ENCODE peak calls at places on chromosomes 11 and 22, in six cellular contexts. U is IMR-90, V is H9, L is H1, M is mesenchymal stem cell, Y is trophoblast cell. T is an unnamed sample.
A peak's percentile ranks its signal among the peaks of the same experiment; 100 is the strongest.

GRCh38 chr11:64000026-64000739 is 13.9 kb downstream of the OTUB1 start:
- DNase-seq in M (peak; percentile 67), V (peak; percentile 78), Y (peak; percentile 58), U (peak; percentile 59), L (peak; percentile 91), T (peak; percentile 77)

GRCh38 chr22:50626856-50627451 is 998 bp downstream of the ARSA start:
- DNase-seq in U (no peak), M (no peak), L (no peak), Y (no peak), V (peak; percentile 22), T (no peak)

GRCh38 chr11:35842958-35843357 is 100.9 kb upstream of the LDLRAD3 start:
- DNase-seq in U (no peak), M (no peak), V (no peak), L (no peak), Y (no peak), T (no peak)

GRCh38 chr11:11081786-11082185 is 223.9 kb upstream of the ZBED5 start:
- DNase-seq in V (peak; percentile 54), L (no peak), U (no peak), M (peak; percentile 5), Y (no peak), T (no peak)

GRCh38 chr11:104033134-104033533 is 3.3 kb upstream of the DDI1 start:
- DNase-seq in V (no peak), M (peak; percentile 84), Y (no peak), L (no peak), U (peak; percentile 97), T (no peak)

GRCh38 chr11:83187463-83187862 is 6.0 kb upstream of the ANKRD42 start:
- DNase-seq in V (no peak), L (no peak), U (no peak), M (no peak), Y (no peak), T (no peak)

GRCh38 chr22:45007247-45007945 is 2.4 kb downstream of the PHF21B start:
- DNase-seq in Y (no peak), U (peak; percentile 27), V (peak; percentile 91), M (peak; percentile 34), L (peak; percentile 88), T (peak; percentile 86)

GRCh38 chr11:2788751-2789140 is 89.0 kb upstream of the KCNQ1OT1 start:
- DNase-seq in Y (no peak), U (no peak), M (no peak), L (peak; percentile 47), V (no peak), T (no peak)

GRCh38 chr11:69919659-69920499 is 100.7 kb upstream of the FGF3 start:
- DNase-seq in L (peak; percentile 44), M (no peak), Y (no peak), V (peak; percentile 13), U (no peak), T (no peak)

GRCh38 chr11:34213366-34213765 is 107.9 kb downstream of the NAT10 start:
- DNase-seq in Y (no peak), U (peak; percentile 32), V (no peak), M (peak; percentile 29), L (no peak), T (no peak)

GRCh38 chr11:68128682-68129327 is 7.6 kb upstream of the CHKA start:
- DNase-seq in U (peak; percentile 70), M (peak; percentile 60), L (no peak), V (peak; percentile 74), Y (peak; percentile 92), T (no peak)

GRCh38 chr11:24234822-24235508 is 261.9 kb upstream of the LUZP2 start:
- DNase-seq in V (no peak), L (no peak), M (peak; percentile 66), Y (no peak), U (peak; percentile 79), T (no peak)

GRCh38 chr22:23446796-23447350 is 133.2 kb downstream of the IGLL1 start:
- DNase-seq in M (no peak), Y (no peak), U (no peak), V (no peak), L (no peak), T (no peak)

GRCh38 chr11:122697636-122698167 is 42.2 kb downstream of the UBASH3B start:
- DNase-seq in L (no peak), V (no peak), Y (peak; percentile 94), U (peak; percentile 84), M (peak; percentile 81), T (no peak)

GRCh38 chr11:63920126-63920869 is 3.3 kb upstream of the RCOR2 start:
- DNase-seq in M (no peak), Y (peak; percentile 39), U (no peak), V (peak; percentile 93), L (peak; percentile 85), T (no peak)

GRCh38 chr11:9759519-9760179 is 95.8 kb downstream of the SWAP70 start:
- DNase-seq in V (no peak), U (peak; percentile 100), L (no peak), M (peak; percentile 99), Y (peak; percentile 98), T (no peak)

GRCh38 chr11:83241291-83241946 is 44.7 kb downstream of the CCDC90B start:
- DNase-seq in M (peak; percentile 78), U (peak; percentile 77), V (peak; percentile 63), Y (peak; percentile 77), L (peak; percentile 50), T (peak; percentile 41)

GRCh38 chr11:130170345-130170744 is 10.8 kb downstream of the ST14 start:
- DNase-seq in L (no peak), V (no peak), Y (no peak), M (no peak), U (no peak), T (no peak)

GRCh38 chr22:43004362-43005035 is 10.4 kb downstream of the PACSIN2 start:
- DNase-seq in Y (no peak), L (no peak), M (peak; percentile 82), V (no peak), U (no peak), T (no peak)

GRCh38 chr22:19706661-19707151 is 7.6 kb upstream of the SEPTIN5 start:
- DNase-seq in V (no peak), L (no peak), Y (peak; percentile 60), M (no peak), U (no peak), T (no peak)

GRCh38 chr22:19707347-19708322 is 6.7 kb upstream of the SEPTIN5 start:
- DNase-seq in M (no peak), Y (no peak), L (peak; percentile 51), U (no peak), V (peak; percentile 28), T (no peak)

GRCh38 chr22:19704355-19705015 is 9.8 kb upstream of the SEPTIN5 start:
- DNase-seq in U (no peak), L (no peak), M (no peak), Y (no peak), V (peak; percentile 33), T (no peak)

GRCh38 chr22:19703869-19704268 is 10.4 kb upstream of the SEPTIN5 start:
- DNase-seq in L (no peak), V (peak; percentile 33), U (no peak), Y (no peak), M (no peak), T (no peak)

GRCh38 chr22:19705181-19705934 is 8.9 kb upstream of the SEPTIN5 start:
- DNase-seq in L (peak; percentile 90), U (no peak), M (no peak), Y (no peak), V (peak; percentile 96), T (no peak)
- H2BK120ac ChIP-seq in L (peak overlapping the region; percentile 85), U (no peak overlapping the region), M (no peak overlapping the region), Y (no peak overlapping the region), V (no peak overlapping the region), T (peak overlapping the region; percentile 91)

GRCh38 chr11:1773131-1773510 is 9.4 kb upstream of the CTSD start:
- DNase-seq in U (no peak), L (no peak), Y (no peak), V (no peak), M (no peak), T (no peak)
- H3K23ac ChIP-seq in U (no peak overlapping the region), L (no peak overlapping the region), Y (no peak overlapping the region), V (no peak overlapping the region), M (peak overlapping the region; percentile 37), T (peak overlapping the region; percentile 87)

GRCh38 chr11:102289510-102290078 is 27.7 kb upstream of the BIRC3 start:
- DNase-seq in V (no peak), Y (no peak), U (no peak), M (no peak), L (no peak), T (no peak)
- H2AFZ ChIP-seq in V (no peak overlapping the region), Y (no peak overlapping the region), U (peak overlapping the region; percentile 18), M (no peak overlapping the region), L (peak overlapping the region; percentile 58), T (peak overlapping the region; percentile 28)

DNA sequence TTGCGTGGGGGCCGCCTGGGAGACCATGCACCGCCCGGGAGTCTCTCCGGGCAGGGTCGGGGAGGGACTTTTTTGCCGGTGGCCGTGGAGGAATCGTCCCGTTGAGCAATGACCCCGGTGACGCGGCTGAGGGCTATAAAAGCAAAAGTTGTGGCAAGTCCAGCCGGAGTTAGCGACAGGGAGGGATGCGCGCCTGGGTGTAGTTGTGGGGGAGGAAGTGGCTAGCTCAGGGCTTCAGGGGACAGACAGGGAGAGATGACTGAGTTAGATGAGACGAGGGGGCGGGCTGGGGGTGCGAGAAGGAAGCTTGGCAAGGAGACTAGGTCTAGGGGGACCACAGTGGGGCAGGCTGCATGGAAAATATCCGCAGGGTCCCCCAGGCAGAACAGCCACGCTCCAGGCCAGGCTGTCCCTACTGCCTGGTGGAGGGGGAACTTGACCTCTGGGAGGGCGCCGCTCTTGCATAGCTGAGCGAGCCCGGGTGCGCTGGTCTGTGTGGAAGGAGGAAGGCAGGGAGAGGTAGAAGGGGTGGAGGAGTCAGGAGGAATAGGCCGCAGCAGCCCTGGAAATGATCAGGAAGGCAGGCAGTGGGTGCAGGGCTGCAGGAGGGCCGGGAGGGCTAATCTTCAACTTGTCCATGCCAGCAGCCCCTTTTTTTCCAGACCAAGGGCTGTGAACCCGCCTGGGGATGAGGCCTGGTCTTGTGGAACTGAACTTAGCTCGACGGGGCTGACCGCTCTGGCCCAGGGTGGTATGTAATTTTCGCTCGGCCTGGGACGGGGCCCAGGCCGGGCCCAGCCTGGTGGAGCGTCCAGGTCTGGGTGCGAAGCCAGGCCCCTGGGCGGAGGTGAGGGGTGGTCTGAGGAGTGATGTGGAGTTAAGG is at the start of gene NEAT1:
- DNase-seq in M (peak; percentile 98), V (peak; percentile 85), Y (peak; percentile 80), L (peak; percentile 89), U (peak; percentile 92), T (peak; percentile 78)
- H2BK120ac ChIP-seq in M (peak within 1 kb of the TSS; percentile 100), V (peak within 1 kb of the TSS; percentile 85), Y (peak within 1 kb of the TSS; percentile 99), L (peak within 1 kb of the TSS; percentile 67), U (peak within 1 kb of the TSS; percentile 99), T (peak within 1 kb of the TSS; percentile 93)

GRCh38 chr11:134418119-134418840 is 6.2 kb upstream of the B3GAT1 start:
- DNase-seq in M (no peak), Y (peak; percentile 20), L (no peak), U (peak; percentile 3), V (no peak), T (no peak)

GRCh38 chr11:134414772-134415765 is 3.0 kb upstream of the B3GAT1 start:
- DNase-seq in V (no peak), U (no peak), M (no peak), L (no peak), Y (no peak), T (no peak)

GRCh38 chr11:134414036-134414731 is 2.1 kb upstream of the B3GAT1 start:
- DNase-seq in V (no peak), U (no peak), L (no peak), Y (no peak), M (no peak), T (no peak)

GRCh38 chr11:134413334-134414035 is 1.4 kb upstream of the B3GAT1 start:
- DNase-seq in M (no peak), U (no peak), Y (no peak), V (peak; percentile 52), L (peak; percentile 56), T (no peak)

DNA sequence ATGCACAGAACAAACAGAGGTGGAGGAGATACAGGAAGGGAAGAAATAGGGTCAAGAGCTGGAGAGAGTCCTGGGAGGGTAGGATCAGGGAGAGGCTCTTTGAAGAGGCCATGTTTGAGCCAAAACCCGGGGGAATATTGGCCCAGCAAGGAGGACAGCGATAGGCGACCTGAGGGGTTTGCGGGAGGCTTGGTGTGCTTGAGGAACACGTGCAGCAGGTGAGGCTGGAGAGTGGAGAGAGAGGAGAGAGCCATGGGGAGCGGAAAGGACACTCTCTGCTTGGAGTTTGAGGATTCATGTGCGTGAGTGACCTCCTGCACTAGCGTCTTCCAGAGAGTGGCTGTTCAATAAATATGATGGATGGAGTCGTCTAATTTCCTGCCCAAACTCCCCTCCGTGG is 4.7 kb upstream of the B3GAT1 start:
- DNase-seq in Y (no peak), M (no peak), U (no peak), V (no peak), L (no peak), T (no peak)
- H3K23ac ChIP-seq in Y (no peak overlapping the region), M (no peak overlapping the region), U (no peak overlapping the region), V (no peak overlapping the region), L (no peak overlapping the region), T (no peak overlapping the region)

T was measured in neuronal stem cell.